ENCODE peak calls at places on chromosomes 6 and 20, in ten cellular contexts. One of them, this sample, is unnamed. For H3K9me3, the result is how much of the 10 kb centered on the place peaks cover.

GRCh38 chr6:137697267-137697938 is 169.7 kb upstream of the TNFAIP3 start:
- DNase-seq in AG04450: peak
- DNase-seq in Peyer's patch: peak
- DNase-seq in SK-N-MC: no peak
- DNase-seq in upper lobe of right lung: no peak
- DNase-seq in sigmoid colon: no peak
- DNase-seq in A549: no peak
- DNase-seq in tibial artery: no peak
- DNase-seq in aorta: no peak
- DNase-seq in effector memory CD4-positive, alpha-beta T cell: no peak
- DNase-seq in this sample: no peak

GRCh38 chr20:12406978-12407377 is 489.3 kb downstream of the BTBD3 start:
- DNase-seq in AG04450: no peak
- DNase-seq in Peyer's patch: no peak
- DNase-seq in SK-N-MC: no peak
- DNase-seq in upper lobe of right lung: no peak
- DNase-seq in sigmoid colon: no peak
- DNase-seq in A549: no peak
- DNase-seq in tibial artery: no peak
- DNase-seq in aorta: no peak
- DNase-seq in effector memory CD4-positive, alpha-beta T cell: no peak
- DNase-seq in this sample: no peak

GRCh38 chr6:11043961-11044711 is at the start of gene ELOVL2:
- DNase-seq in AG04450: no peak
- DNase-seq in Peyer's patch: no peak
- DNase-seq in SK-N-MC: no peak
- DNase-seq in upper lobe of right lung: peak
- DNase-seq in sigmoid colon: no peak
- DNase-seq in A549: peak
- DNase-seq in tibial artery: no peak
- DNase-seq in aorta: peak
- DNase-seq in effector memory CD4-positive, alpha-beta T cell: no peak
- DNase-seq in this sample: no peak

GRCh38 chr6:140445474-140446004 is 1071.1 kb upstream of the CITED2 start:
- DNase-seq in AG04450: no peak
- DNase-seq in Peyer's patch: no peak
- DNase-seq in SK-N-MC: no peak
- DNase-seq in upper lobe of right lung: no peak
- DNase-seq in sigmoid colon: no peak
- DNase-seq in A549: no peak
- DNase-seq in tibial artery: no peak
- DNase-seq in aorta: no peak
- DNase-seq in effector memory CD4-positive, alpha-beta T cell: no peak
- DNase-seq in this sample: no peak

GRCh38 chr6:169891421-169891820 is 140.0 kb downstream of the ERMARD start:
- DNase-seq in AG04450: no peak
- DNase-seq in Peyer's patch: no peak
- DNase-seq in SK-N-MC: no peak
- DNase-seq in upper lobe of right lung: no peak
- DNase-seq in sigmoid colon: no peak
- DNase-seq in A549: no peak
- DNase-seq in tibial artery: no peak
- DNase-seq in aorta: no peak
- DNase-seq in effector memory CD4-positive, alpha-beta T cell: no peak
- DNase-seq in this sample: no peak

GRCh38 chr20:51563597-51564332 is 21.2 kb upstream of the NFATC2 start:
- DNase-seq in AG04450: peak
- DNase-seq in Peyer's patch: peak
- DNase-seq in SK-N-MC: no peak
- DNase-seq in upper lobe of right lung: no peak
- DNase-seq in sigmoid colon: peak
- DNase-seq in A549: peak
- DNase-seq in tibial artery: peak
- DNase-seq in aorta: peak
- DNase-seq in effector memory CD4-positive, alpha-beta T cell: no peak
- DNase-seq in this sample: no peak

GRCh38 chr6:20416567-20417345 is 15.1 kb downstream of the E2F3 start:
- DNase-seq in AG04450: no peak
- DNase-seq in Peyer's patch: no peak
- DNase-seq in SK-N-MC: no peak
- DNase-seq in upper lobe of right lung: no peak
- DNase-seq in sigmoid colon: no peak
- DNase-seq in A549: no peak
- DNase-seq in tibial artery: no peak
- DNase-seq in aorta: no peak
- DNase-seq in effector memory CD4-positive, alpha-beta T cell: no peak
- DNase-seq in this sample: no peak

GRCh38 chr6:126337323-126337722 is 2.6 kb upstream of the CENPW start:
- DNase-seq in AG04450: peak
- DNase-seq in Peyer's patch: no peak
- DNase-seq in SK-N-MC: no peak
- DNase-seq in upper lobe of right lung: no peak
- DNase-seq in sigmoid colon: peak
- DNase-seq in A549: no peak
- DNase-seq in tibial artery: no peak
- DNase-seq in aorta: no peak
- DNase-seq in effector memory CD4-positive, alpha-beta T cell: no peak
- DNase-seq in this sample: no peak

GRCh38 chr20:8476023-8476422 is 344.0 kb downstream of the PLCB1 start:
- DNase-seq in AG04450: no peak
- DNase-seq in Peyer's patch: no peak
- DNase-seq in SK-N-MC: no peak
- DNase-seq in upper lobe of right lung: no peak
- DNase-seq in sigmoid colon: no peak
- DNase-seq in A549: no peak
- DNase-seq in tibial artery: no peak
- DNase-seq in aorta: no peak
- DNase-seq in effector memory CD4-positive, alpha-beta T cell: no peak
- DNase-seq in this sample: no peak

GRCh38 chr20:48761023-48761785 is 66.6 kb downstream of the PREX1 start:
- DNase-seq in AG04450: no peak
- DNase-seq in Peyer's patch: peak
- DNase-seq in SK-N-MC: no peak
- DNase-seq in upper lobe of right lung: no peak
- DNase-seq in sigmoid colon: no peak
- DNase-seq in A549: no peak
- DNase-seq in tibial artery: no peak
- DNase-seq in aorta: no peak
- DNase-seq in effector memory CD4-positive, alpha-beta T cell: peak
- DNase-seq in this sample: no peak
- H3K9me3 ChIP-seq in AG04450: under half
- H3K9me3 ChIP-seq in Peyer's patch: under half
- H3K9me3 ChIP-seq in SK-N-MC: under half
- H3K9me3 ChIP-seq in upper lobe of right lung: under half
- H3K9me3 ChIP-seq in sigmoid colon: under half
- H3K9me3 ChIP-seq in A549: under half
- H3K9me3 ChIP-seq in tibial artery: under half
- H3K9me3 ChIP-seq in aorta: under half
- H3K9me3 ChIP-seq in effector memory CD4-positive, alpha-beta T cell: under half
- H3K9me3 ChIP-seq in this sample: under half

GRCh38 chr6:106811088-106811686 is 163.3 kb downstream of the CD24 start:
- DNase-seq in AG04450: no peak
- DNase-seq in Peyer's patch: no peak
- DNase-seq in SK-N-MC: no peak
- DNase-seq in upper lobe of right lung: no peak
- DNase-seq in sigmoid colon: no peak
- DNase-seq in A549: no peak
- DNase-seq in tibial artery: no peak
- DNase-seq in aorta: no peak
- DNase-seq in effector memory CD4-positive, alpha-beta T cell: no peak
- DNase-seq in this sample: no peak
- H3K9me3 ChIP-seq in AG04450: under half
- H3K9me3 ChIP-seq in Peyer's patch: under half
- H3K9me3 ChIP-seq in SK-N-MC: under half
- H3K9me3 ChIP-seq in upper lobe of right lung: under half
- H3K9me3 ChIP-seq in sigmoid colon: under half
- H3K9me3 ChIP-seq in A549: under half
- H3K9me3 ChIP-seq in tibial artery: under half
- H3K9me3 ChIP-seq in aorta: under half
- H3K9me3 ChIP-seq in effector memory CD4-positive, alpha-beta T cell: under half
- H3K9me3 ChIP-seq in this sample: under half

DNA sequence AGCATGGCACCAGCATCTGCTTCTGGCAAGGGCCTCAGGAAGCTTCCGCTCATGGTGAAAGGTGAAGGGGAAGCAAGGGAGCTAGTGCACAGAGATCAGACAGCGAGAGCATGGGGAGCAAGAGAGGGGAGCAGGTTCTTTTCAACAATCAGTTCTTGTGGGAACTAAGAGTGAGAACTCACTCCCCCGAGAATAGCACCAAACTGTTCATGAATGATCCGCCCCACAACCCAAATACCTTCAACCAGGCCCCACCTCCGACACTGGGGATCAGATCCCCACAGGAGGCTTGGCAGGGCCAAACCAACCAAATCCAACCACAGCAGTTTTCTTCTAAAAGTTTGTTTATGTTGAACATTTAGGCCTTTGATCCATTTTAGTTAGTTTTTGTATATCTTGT is 69.7 kb upstream of the BHLHE23 start:
- DNase-seq in AG04450: no peak
- DNase-seq in Peyer's patch: no peak
- DNase-seq in SK-N-MC: no peak
- DNase-seq in upper lobe of right lung: peak
- DNase-seq in sigmoid colon: no peak
- DNase-seq in A549: no peak
- DNase-seq in tibial artery: no peak
- DNase-seq in aorta: peak
- DNase-seq in effector memory CD4-positive, alpha-beta T cell: no peak
- DNase-seq in this sample: no peak
- H3K9me3 ChIP-seq in AG04450: under half
- H3K9me3 ChIP-seq in Peyer's patch: under half
- H3K9me3 ChIP-seq in SK-N-MC: under half
- H3K9me3 ChIP-seq in upper lobe of right lung: under half
- H3K9me3 ChIP-seq in sigmoid colon: under half
- H3K9me3 ChIP-seq in A549: under half
- H3K9me3 ChIP-seq in tibial artery: under half
- H3K9me3 ChIP-seq in aorta: under half
- H3K9me3 ChIP-seq in effector memory CD4-positive, alpha-beta T cell: under half
- H3K9me3 ChIP-seq in this sample: under half

DNA sequence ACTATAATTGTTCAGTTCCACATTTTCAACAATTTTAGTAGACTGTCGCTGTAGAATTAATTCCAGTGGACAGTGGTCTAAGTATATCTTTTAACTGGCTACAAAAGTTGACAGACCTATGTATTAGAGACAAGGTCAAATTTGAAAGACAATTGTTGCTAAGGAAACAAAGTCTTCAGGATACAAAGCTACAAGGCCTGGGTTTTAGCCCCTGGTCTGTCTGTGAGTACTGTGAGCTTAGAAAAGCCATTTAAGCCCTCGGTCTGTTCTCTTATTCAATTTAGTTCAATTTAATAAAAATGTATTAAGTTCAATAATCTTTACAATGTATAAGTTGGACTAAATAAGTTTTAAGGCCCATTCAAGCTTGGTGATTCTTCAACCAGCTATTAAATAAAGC is 352.5 kb downstream of the HDGFL1 start:
- DNase-seq in AG04450: no peak
- DNase-seq in Peyer's patch: no peak
- DNase-seq in SK-N-MC: no peak
- DNase-seq in upper lobe of right lung: no peak
- DNase-seq in sigmoid colon: no peak
- DNase-seq in A549: no peak
- DNase-seq in tibial artery: no peak
- DNase-seq in aorta: no peak
- DNase-seq in effector memory CD4-positive, alpha-beta T cell: no peak
- DNase-seq in this sample: no peak
- H3K9me3 ChIP-seq in AG04450: under half
- H3K9me3 ChIP-seq in Peyer's patch: under half
- H3K9me3 ChIP-seq in SK-N-MC: under half
- H3K9me3 ChIP-seq in upper lobe of right lung: under half
- H3K9me3 ChIP-seq in sigmoid colon: under half
- H3K9me3 ChIP-seq in A549: under half
- H3K9me3 ChIP-seq in tibial artery: under half
- H3K9me3 ChIP-seq in aorta: under half
- H3K9me3 ChIP-seq in effector memory CD4-positive, alpha-beta T cell: under half
- H3K9me3 ChIP-seq in this sample: under half

GRCh38 chr20:59662161-59662560 is 57.8 kb downstream of the PHACTR3 start:
- DNase-seq in AG04450: no peak
- DNase-seq in Peyer's patch: no peak
- DNase-seq in SK-N-MC: no peak
- DNase-seq in upper lobe of right lung: no peak
- DNase-seq in sigmoid colon: no peak
- DNase-seq in A549: no peak
- DNase-seq in tibial artery: no peak
- DNase-seq in aorta: no peak
- DNase-seq in effector memory CD4-positive, alpha-beta T cell: no peak
- DNase-seq in this sample: no peak
- H3K9me3 ChIP-seq in AG04450: under half
- H3K9me3 ChIP-seq in Peyer's patch: under half
- H3K9me3 ChIP-seq in SK-N-MC: under half
- H3K9me3 ChIP-seq in upper lobe of right lung: under half
- H3K9me3 ChIP-seq in sigmoid colon: under half
- H3K9me3 ChIP-seq in A549: under half
- H3K9me3 ChIP-seq in tibial artery: under half
- H3K9me3 ChIP-seq in aorta: under half
- H3K9me3 ChIP-seq in effector memory CD4-positive, alpha-beta T cell: under half
- H3K9me3 ChIP-seq in this sample: under half

This sample was measured in T-helper 17 cell.